ENCODE peak calls at places on chromosomes 12 and 14, in nine cellular contexts. A is activated T-helper 2 cell treated with anti-CD3 and anti-CD28 coated beads, Interferon-gamma antibody, Interleukin-2, Interleukin-4, amounts not matched to agents 10 μg/mL and 5 μg/mL and 100 μg/mL, durations not matched to agents 14 hours and 24 hours and 36 hours; E is ACHN; J is activated T-helper 9 cell treated with anti-CD3 and anti-CD28 coated beads, Interleukin-2, amount 50 U/mL, for 16 hours; K is H9; Z is A673; R is stimulated activated CD4-positive, alpha-beta T cell treated with anti-CD3 and anti-CD28 coated beads, Interleukin-2, amount 100 ng/mL, for 24 hours; I is GM20000; D is T-cell. V is an unnamed sample.

GRCh38 chr12:120849765-120850164 is 54.4 kb downstream of the SPPL3 start:
- DNase-seq in A (no peak), E (peak), J (no peak), K (no peak), Z (no peak), R (no peak), I (no peak), D (no peak), V (no peak)

GRCh38 chr14:101506211-101506920 is 54.9 kb upstream of the DIO3 start:
- DNase-seq in A (no peak), E (no peak), J (no peak), K (peak), Z (no peak), R (no peak), I (no peak), D (no peak), V (peak)

GRCh38 chr14:24418492-24418873 is 11.0 kb downstream of the CBLN3 start:
- DNase-seq in A (no peak), E (no peak), J (no peak), K (no peak), Z (no peak), R (no peak), I (no peak), D (no peak), V (no peak)

GRCh38 chr12:32163596-32163995 is 56.9 kb downstream of the BICD1 start:
- DNase-seq in A (no peak), E (peak), J (no peak), K (no peak), Z (no peak), R (no peak), I (no peak), D (no peak), V (no peak)

GRCh38 chr14:42806909-42807315 is 1200.2 kb downstream of the LRFN5 start:
- DNase-seq in A (no peak), E (no peak), J (no peak), K (no peak), Z (no peak), R (no peak), I (no peak), D (no peak), V (no peak)

GRCh38 chr14:100522616-100523021 is 64.6 kb downstream of the BEGAIN start:
- DNase-seq in A (no peak), E (no peak), J (no peak), K (no peak), Z (peak), R (no peak), I (no peak), D (no peak), V (peak)

GRCh38 chr14:69260246-69260978 is 454 bp downstream of the GALNT16 start:
- DNase-seq in A (no peak), E (peak), J (no peak), K (peak), Z (peak), R (peak), I (peak), D (no peak), V (peak)

GRCh38 chr12:42779186-42779859 is 189.8 kb upstream of the PRICKLE1 start:
- DNase-seq in A (no peak), E (no peak), J (no peak), K (no peak), Z (no peak), R (no peak), I (no peak), D (no peak), V (no peak)

GRCh38 chr14:81686512-81686911 is 152.9 kb upstream of the SEL1L start:
- DNase-seq in A (no peak), E (no peak), J (no peak), K (no peak), Z (no peak), R (no peak), I (no peak), D (no peak), V (no peak)

GRCh38 chr14:104685216-104685997 is 4.0 kb upstream of the INF2 start:
- DNase-seq in A (no peak), E (no peak), J (no peak), K (no peak), Z (no peak), R (no peak), I (no peak), D (no peak), V (no peak)

GRCh38 chr14:97158102-97158501 is 360.9 kb downstream of the VRK1 start:
- DNase-seq in A (no peak), E (no peak), J (no peak), K (no peak), Z (no peak), R (no peak), I (no peak), D (no peak), V (no peak)

GRCh38 chr12:1844223-1844622 is 23.9 kb downstream of the LRTM2 start:
- DNase-seq in A (no peak), E (no peak), J (no peak), K (peak), Z (no peak), R (no peak), I (no peak), D (no peak), V (peak)

GRCh38 chr12:32893008-32893407 is 3.6 kb downstream of the PKP2 start:
- DNase-seq in A (no peak), E (no peak), J (no peak), K (no peak), Z (no peak), R (no peak), I (no peak), D (no peak), V (no peak)

GRCh38 chr14:68393178-68393763 is 399.6 kb downstream of the ZFP36L1 start:
- DNase-seq in A (no peak), E (no peak), J (no peak), K (no peak), Z (no peak), R (no peak), I (no peak), D (no peak), V (no peak)

GRCh38 chr12:119988788-119989618 is at the start of gene BICDL1:
- DNase-seq in A (peak), E (peak), J (peak), K (peak), Z (peak), R (peak), I (peak), D (peak), V (peak)

GRCh38 chr12:27651201-27651600 is 45.0 kb upstream of the REP15 start:
- DNase-seq in A (no peak), E (no peak), J (no peak), K (no peak), Z (no peak), R (no peak), I (no peak), D (no peak), V (no peak)

GRCh38 chr12:117412465-117413190 is 51.2 kb upstream of the NOS1 start:
- DNase-seq in A (no peak), E (no peak), J (no peak), K (no peak), Z (no peak), R (no peak), I (no peak), D (no peak), V (no peak)

GRCh38 chr14:69270795-69271708 is 11.1 kb downstream of the GALNT16 start:
- DNase-seq in A (no peak), E (peak), J (no peak), K (no peak), Z (no peak), R (no peak), I (no peak), D (no peak), V (no peak)

GRCh38 chr12:25382311-25383106 is 131.8 kb upstream of the KRAS start:
- DNase-seq in A (no peak), E (no peak), J (no peak), K (no peak), Z (no peak), R (no peak), I (no peak), D (peak), V (no peak)

GRCh38 chr12:13727707-13728147 is 253.7 kb downstream of the GRIN2B start:
- DNase-seq in A (no peak), E (peak), J (no peak), K (no peak), Z (peak), R (no peak), I (no peak), D (no peak), V (no peak)

GRCh38 chr12:52007158-52007921 is 594 bp downstream of the TAMALIN start:
- DNase-seq in A (no peak), E (no peak), J (peak), K (peak), Z (peak), R (peak), I (peak), D (peak), V (peak)

GRCh38 chr12:13661005-13661887 is 320.2 kb downstream of the GRIN2B start:
- DNase-seq in A (no peak), E (peak), J (no peak), K (peak), Z (peak), R (peak), I (peak), D (no peak), V (peak)

GRCh38 chr14:51443195-51444018 is 203.4 kb downstream of the TMX1 start:
- DNase-seq in A (no peak), E (no peak), J (no peak), K (no peak), Z (no peak), R (no peak), I (no peak), D (no peak), V (no peak)

GRCh38 chr12:132772551-132772950 is 10.9 kb upstream of the ANKLE2 start:
- DNase-seq in A (no peak), E (no peak), J (no peak), K (no peak), Z (no peak), R (no peak), I (peak), D (no peak), V (no peak)

GRCh38 chr14:91365552-91365951 is 52.1 kb downstream of the CCDC88C start:
- DNase-seq in A (no peak), E (no peak), J (no peak), K (no peak), Z (no peak), R (no peak), I (no peak), D (no peak), V (no peak)

GRCh38 chr12:64532734-64533351 is 77.5 kb upstream of the RASSF3 start:
- DNase-seq in A (no peak), E (no peak), J (no peak), K (no peak), Z (no peak), R (no peak), I (no peak), D (no peak), V (no peak)

GRCh38 chr12:105403095-105403494 is 72.6 kb downstream of the C12orf75 start:
- DNase-seq in A (no peak), E (no peak), J (no peak), K (no peak), Z (no peak), R (no peak), I (no peak), D (no peak), V (no peak)

GRCh38 chr14:101585211-101585610 is 23.9 kb downstream of the DIO3 start:
- DNase-seq in A (no peak), E (no peak), J (no peak), K (no peak), Z (no peak), R (no peak), I (no peak), D (no peak), V (no peak)

GRCh38 chr12:52580496-52580895 is 6.9 kb upstream of the KRT74 start:
- DNase-seq in A (no peak), E (no peak), J (no peak), K (no peak), Z (no peak), R (no peak), I (no peak), D (no peak), V (no peak)

GRCh38 chr12:103751171-103751570 is 89.9 kb downstream of the NT5DC3 start:
- DNase-seq in A (no peak), E (no peak), J (no peak), K (no peak), Z (no peak), R (no peak), I (no peak), D (no peak), V (peak)

GRCh38 chr12:105480162-105480561 is 149.7 kb downstream of the C12orf75 start:
- DNase-seq in A (no peak), E (peak), J (no peak), K (no peak), Z (no peak), R (no peak), I (no peak), D (no peak), V (no peak)

GRCh38 chr12:67704071-67704470 is 55.5 kb downstream of the DYRK2 start:
- DNase-seq in A (no peak), E (no peak), J (no peak), K (no peak), Z (no peak), R (no peak), I (no peak), D (no peak), V (no peak)